ENCODE peak calls at places on chromosomes 2 and 18, in nine cellular contexts. Q is PC-9, E is HCT116, J is PC-3, G is sigmoid colon, V is adrenal gland, W is uterus, C is breast epithelium, T is mucosa of descending colon. Y is an unnamed sample.

GRCh38 chr2:203533696-203534471 is 1.2 kb downstream of the RAPH1 start:
- DNase-seq in Q (no peak), E (no peak), J (peak; percentile 50), G (no peak), V (no peak), W (no peak), C (no peak), T (no peak), Y (no peak)

GRCh38 chr2:118371500-118371899 is 283.2 kb downstream of the INSIG2 start:
- DNase-seq in Q (no peak), E (peak; percentile 19), J (peak; percentile 75), G (no peak), V (no peak), W (no peak), C (no peak), T (no peak), Y (no peak)

GRCh38 chr2:100405403-100406119 is 11.9 kb downstream of the CHST10 start:
- DNase-seq in Q (no peak), E (no peak), J (no peak), G (no peak), V (no peak), W (no peak), C (no peak), T (no peak), Y (no peak)

GRCh38 chr18:43876286-43877082 is 599.2 kb upstream of the SYT4 start:
- DNase-seq in Q (no peak), E (no peak), J (no peak), G (no peak), V (no peak), W (peak; percentile 22), C (no peak), T (no peak), Y (no peak)

GRCh38 chr2:73218298-73218697 is 4.3 kb downstream of the SMYD5 start:
- DNase-seq in Q (no peak), E (no peak), J (peak; percentile 64), G (no peak), V (peak; percentile 73), W (no peak), C (no peak), T (no peak), Y (no peak)

GRCh38 chr2:28492276-28492675 is 3.6 kb upstream of the PLB1 start:
- DNase-seq in Q (no peak), E (no peak), J (no peak), G (no peak), V (no peak), W (no peak), C (no peak), T (no peak), Y (no peak)

GRCh38 chr2:163123526-163123925 is 285.0 kb upstream of the KCNH7 start:
- DNase-seq in Q (no peak), E (no peak), J (peak; percentile 38), G (no peak), V (no peak), W (no peak), C (no peak), T (no peak), Y (no peak)

GRCh38 chr18:75070625-75071483 is 138.1 kb downstream of the PTGR3 start:
- DNase-seq in Q (peak; percentile 47), E (peak; percentile 63), J (peak; percentile 95), G (no peak), V (peak; percentile 50), W (no peak), C (peak; percentile 30), T (no peak), Y (peak; percentile 56)

GRCh38 chr2:38615237-38615636 is 12.5 kb upstream of the HNRNPLL start:
- DNase-seq in Q (no peak), E (no peak), J (peak; percentile 31), G (no peak), V (no peak), W (no peak), C (no peak), T (no peak), Y (no peak)

GRCh38 chr2:38613126-38613848 is 10.6 kb upstream of the HNRNPLL start:
- DNase-seq in Q (no peak), E (no peak), J (no peak), G (no peak), V (peak; percentile 55), W (no peak), C (no peak), T (no peak), Y (no peak)

GRCh38 chr2:38613849-38614213 is 11.1 kb upstream of the HNRNPLL start:
- DNase-seq in Q (no peak), E (no peak), J (no peak), G (no peak), V (no peak), W (no peak), C (no peak), T (no peak), Y (no peak)

GRCh38 chr2:38605298-38605830 is 2.6 kb upstream of the HNRNPLL start:
- DNase-seq in Q (no peak), E (no peak), J (no peak), G (no peak), V (no peak), W (no peak), C (no peak), T (no peak), Y (no peak)

DNA sequence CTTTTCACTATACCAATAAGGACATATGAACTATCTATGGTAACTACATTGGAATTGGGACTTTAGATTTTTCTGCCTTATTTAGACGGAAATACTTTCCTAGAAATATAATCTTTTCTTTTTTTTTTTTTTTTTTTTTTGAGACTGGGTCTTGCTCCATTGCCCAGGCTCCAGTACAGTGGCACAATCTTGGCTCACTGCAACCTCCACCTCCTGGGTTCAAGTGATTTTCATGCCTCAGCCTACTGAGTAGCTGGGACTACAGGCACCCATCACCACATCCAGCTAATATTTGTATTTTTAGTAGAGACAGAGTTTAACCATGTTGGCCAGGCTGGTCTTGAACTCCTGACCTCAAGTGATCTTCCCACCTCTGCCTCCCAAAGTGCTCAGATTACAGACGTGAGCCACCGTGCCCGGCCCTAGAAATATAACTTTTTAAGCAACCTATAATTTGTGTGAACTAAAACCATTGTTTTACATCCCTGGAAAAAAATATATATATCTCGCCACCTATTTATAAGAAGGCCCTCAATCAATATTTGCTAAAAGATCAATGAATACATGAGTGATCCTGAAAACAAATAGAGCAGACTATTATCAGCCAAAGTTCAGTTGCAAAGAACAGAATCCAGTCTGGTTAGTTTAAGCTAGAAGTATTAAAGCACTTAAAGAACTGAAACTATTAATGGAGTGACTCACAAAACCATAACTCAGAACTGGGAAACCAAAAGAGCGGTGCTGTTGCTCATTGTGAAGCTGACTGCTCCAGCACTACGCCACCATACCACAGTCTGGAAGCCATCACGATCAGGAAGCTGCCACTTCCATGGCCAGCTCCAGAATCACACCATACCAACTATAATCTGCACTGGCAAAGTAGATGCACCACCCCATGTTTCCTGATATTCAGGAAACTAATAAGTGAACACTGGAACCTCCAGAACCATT is 8.4 kb upstream of the HNRNPLL start:
- DNase-seq in Q (no peak), E (no peak), J (peak; percentile 87), G (no peak), V (no peak), W (no peak), C (no peak), T (no peak), Y (no peak)
- H3K4me1 ChIP-seq in Q (no peaks in the 10 kb centered on the region), E (no peaks in the 10 kb centered on the region), J (peaks cover 23% of the 10 kb centered on the region), G (no peaks in the 10 kb centered on the region), V (peaks cover 36% of the 10 kb centered on the region), W (no peaks in the 10 kb centered on the region), C (no peaks in the 10 kb centered on the region), T (no peaks in the 10 kb centered on the region), Y (no peaks in the 10 kb centered on the region)

GRCh38 chr18:45248240-45248903 is 366.9 kb upstream of the SLC14A2 start:
- DNase-seq in Q (no peak), E (no peak), J (no peak), G (peak; percentile 68), V (peak; percentile 10), W (peak; percentile 18), C (no peak), T (no peak), Y (no peak)
- H3K4me1 ChIP-seq in Q (no peaks in the 10 kb centered on the region), E (no peaks in the 10 kb centered on the region), J (no peaks in the 10 kb centered on the region), G (peaks cover 33% of the 10 kb centered on the region), V (peaks cover 20% of the 10 kb centered on the region), W (no peaks in the 10 kb centered on the region), C (no peaks in the 10 kb centered on the region), T (no peaks in the 10 kb centered on the region), Y (peaks cover 12% of the 10 kb centered on the region)

GRCh38 chr2:102119255-102119654 is 23.3 kb upstream of the IL1R1 start:
- DNase-seq in Q (no peak), E (no peak), J (no peak), G (no peak), V (no peak), W (no peak), C (no peak), T (no peak), Y (no peak)

GRCh38 chr2:102122115-102122514 is 20.4 kb upstream of the IL1R1 start:
- DNase-seq in Q (no peak), E (no peak), J (peak; percentile 40), G (no peak), V (no peak), W (no peak), C (no peak), T (no peak), Y (no peak)

GRCh38 chr2:102122909-102123308 is 19.6 kb upstream of the IL1R1 start:
- DNase-seq in Q (no peak), E (no peak), J (peak; percentile 22), G (no peak), V (no peak), W (no peak), C (no peak), T (no peak), Y (no peak)

GRCh38 chr2:102117488-102117887 is 25.1 kb upstream of the IL1R1 start:
- DNase-seq in Q (no peak), E (no peak), J (no peak), G (no peak), V (no peak), W (no peak), C (no peak), T (no peak), Y (no peak)

DNA sequence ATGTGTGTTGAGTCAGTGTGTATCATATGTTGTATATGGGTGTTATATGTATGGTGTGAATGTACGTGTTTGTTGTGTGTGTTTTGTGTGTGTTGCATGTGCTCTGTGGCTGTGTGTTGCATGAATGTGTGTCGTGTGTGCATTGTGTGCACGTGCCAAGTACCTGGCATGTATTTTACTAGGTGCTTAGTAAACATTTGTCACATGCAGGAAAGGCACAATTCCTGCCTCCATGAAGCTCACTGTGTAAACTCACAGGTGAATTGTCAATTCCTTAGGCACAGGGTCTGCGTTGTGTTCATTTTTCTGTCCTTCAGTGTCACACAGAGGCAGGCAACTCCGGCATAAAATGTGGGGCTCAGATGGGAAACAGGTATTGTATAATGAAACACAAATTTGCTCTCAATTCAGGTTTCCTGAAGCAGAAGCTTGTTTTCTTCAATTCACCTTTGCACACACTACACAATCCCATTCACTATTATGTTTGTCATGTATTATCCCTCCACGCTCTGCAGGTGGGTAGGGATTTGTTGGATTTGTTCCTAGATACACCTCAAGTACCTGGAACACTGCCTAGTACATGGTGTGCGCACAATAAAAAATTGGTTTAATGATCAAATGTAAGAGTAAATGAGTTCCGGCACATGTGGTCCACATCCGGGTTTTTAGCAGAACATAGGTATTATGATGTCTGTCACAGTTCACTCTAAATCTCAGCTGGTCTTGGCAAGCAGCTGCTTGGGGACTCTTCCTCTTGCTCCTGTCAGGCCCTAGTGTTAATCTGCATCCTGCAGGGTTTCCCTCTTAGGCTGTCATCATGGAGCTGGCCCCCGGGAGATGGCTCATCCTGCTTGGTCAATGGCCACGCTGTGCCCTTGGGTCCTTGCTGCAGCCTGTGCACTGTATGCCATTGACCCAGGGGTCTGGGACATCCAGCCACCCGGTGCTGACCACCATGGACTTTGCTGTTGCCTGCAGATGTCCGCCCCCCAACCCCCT is 22.0 kb upstream of the IL1R1 start:
- DNase-seq in Q (no peak), E (no peak), J (no peak), G (no peak), V (no peak), W (no peak), C (no peak), T (no peak), Y (no peak)
- H3K4me1 ChIP-seq in Q (peaks cover 20% of the 10 kb centered on the region), E (no peaks in the 10 kb centered on the region), J (peaks cover 7% of the 10 kb centered on the region), G (peaks cover 6% of the 10 kb centered on the region), V (peaks cover 6% of the 10 kb centered on the region), W (no peaks in the 10 kb centered on the region), C (no peaks in the 10 kb centered on the region), T (peaks cover 25% of the 10 kb centered on the region), Y (peaks cover 24% of the 10 kb centered on the region)

DNA sequence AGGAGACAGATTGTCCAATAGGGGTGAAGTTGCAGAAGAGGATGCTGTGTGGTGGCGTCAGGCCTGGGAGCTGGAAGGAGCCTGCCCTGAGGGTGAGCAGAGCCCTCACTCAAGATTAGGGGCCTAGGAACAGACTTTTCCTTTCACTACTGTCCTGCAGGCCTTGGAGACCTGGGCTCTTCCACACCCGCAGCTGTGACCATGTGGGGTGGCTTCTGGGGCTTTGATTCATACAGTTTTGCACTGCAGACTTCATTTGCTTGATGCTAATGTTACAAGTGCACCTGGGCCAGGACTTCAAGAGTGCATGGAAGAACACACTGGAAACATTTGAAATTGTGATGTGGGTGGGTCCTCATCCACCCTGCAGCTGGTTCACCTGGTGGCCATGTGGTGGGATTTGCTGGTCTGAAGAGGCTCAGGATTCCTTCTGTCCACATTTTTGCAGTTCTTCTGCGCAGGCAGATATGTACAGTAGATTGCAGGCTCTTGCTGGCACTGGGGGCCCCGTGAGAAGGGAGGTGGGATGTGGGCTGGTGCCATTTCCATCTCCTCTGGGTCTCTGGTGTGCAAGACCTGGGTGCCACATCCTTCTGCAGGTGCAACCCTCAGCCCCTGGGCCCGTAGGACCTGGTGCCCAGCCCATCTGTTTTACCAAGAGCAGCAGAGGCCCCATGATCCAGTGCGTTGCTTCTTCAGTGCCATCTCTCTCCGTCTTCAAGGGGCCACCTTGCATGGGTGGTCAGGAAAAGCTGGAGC is 9.9 kb downstream of the GLI2 start:
- DNase-seq in Q (no peak), E (no peak), J (no peak), G (no peak), V (no peak), W (no peak), C (no peak), T (no peak), Y (peak; percentile 22)
- H3K4me1 ChIP-seq in Q (no peaks in the 10 kb centered on the region), E (no peaks in the 10 kb centered on the region), J (peaks cover 9% of the 10 kb centered on the region), G (peaks cover 25% of the 10 kb centered on the region), V (peaks cover 4% of the 10 kb centered on the region), W (no peaks in the 10 kb centered on the region), C (no peaks in the 10 kb centered on the region), T (no peaks in the 10 kb centered on the region), Y (peaks cover 5% of the 10 kb centered on the region)